ENCODE peak calls at places on chromosomes 11 and 22, in eight cellular contexts. I, Q, M, C, B, W, U and E are unnamed samples.

GRCh38 chr11:115624065-115624464 is 119.8 kb upstream of the CADM1 start:
- DNase-seq in W (no peak), Q (no peak), C (no peak), B (no peak), I (no peak), M (no peak), U (no peak), E (no peak)

GRCh38 chr11:62905286-62905685 is 15.9 kb downstream of the CHRM1 start:
- DNase-seq in M (no peak), B (no peak), C (no peak), W (no peak), Q (no peak), I (no peak), U (no peak), E (no peak)

GRCh38 chr11:73234403-73235181 is 16.5 kb downstream of the P2RY2 start:
- DNase-seq in B (no peak), I (no peak), M (no peak), C (no peak), U (no peak), W (no peak), Q (no peak), E (no peak)

GRCh38 chr11:96155627-96156378 is 187.2 kb downstream of the MAML2 start:
- DNase-seq in W (peak), U (peak), I (no peak), C (peak), Q (peak), B (peak), M (peak), E (peak)

GRCh38 chr11:31355817-31356216 is 13.7 kb downstream of the DCDC1 start:
- DNase-seq in B (no peak), I (no peak), C (no peak), W (no peak), Q (no peak), U (no peak), M (no peak), E (no peak)

GRCh38 chr22:24986816-24987215 is 34.3 kb downstream of the KIAA1671 start:
- DNase-seq in M (no peak), B (no peak), U (no peak), I (no peak), W (no peak), Q (no peak), C (no peak), E (no peak)

GRCh38 chr11:97979741-97980140 is 1041.0 kb upstream of the CNTN5 start:
- DNase-seq in W (no peak), Q (peak), M (peak), I (no peak), C (no peak), B (no peak), U (no peak), E (no peak)

GRCh38 chr22:48101704-48102103 is 1339.3 kb downstream of the TBC1D22A start:
- DNase-seq in Q (no peak), I (no peak), M (no peak), C (no peak), W (no peak), B (no peak), U (no peak), E (no peak)

GRCh38 chr22:19239464-19239863 is 52.1 kb downstream of the CLTCL1 start:
- DNase-seq in C (no peak), W (no peak), Q (no peak), B (no peak), M (no peak), U (no peak), I (no peak), E (no peak)

GRCh38 chr11:26904114-26904513 is 89.8 kb upstream of the FIBIN start:
- DNase-seq in Q (no peak), B (no peak), C (no peak), I (no peak), M (no peak), W (no peak), U (no peak), E (no peak)

GRCh38 chr11:114001416-114001815 is 26.5 kb downstream of the HTR3A start:
- DNase-seq in M (no peak), C (no peak), U (no peak), Q (no peak), I (no peak), B (peak), W (peak), E (no peak)

GRCh38 chr11:13776134-13776815 is 107.8 kb downstream of the FAR1 start:
- DNase-seq in W (peak), B (no peak), I (no peak), M (no peak), U (no peak), C (no peak), Q (no peak), E (no peak)
- TF ChIP-seq CTCF in W (peak), B (peak), I (no peak), M (peak), U (no peak), C (peak), Q (peak), E (peak)

GRCh38 chr11:70206977-70207376 is 3.9 kb downstream of the FADD start:
- DNase-seq in I (no peak), U (no peak), M (no peak), W (no peak), B (no peak), C (no peak), Q (no peak), E (no peak)
- H3K4me3 ChIP-seq in I (no peak), U (no peak), M (no peak), W (no peak), B (no peak), C (no peak), Q (no peak), E (no peak)

DNA sequence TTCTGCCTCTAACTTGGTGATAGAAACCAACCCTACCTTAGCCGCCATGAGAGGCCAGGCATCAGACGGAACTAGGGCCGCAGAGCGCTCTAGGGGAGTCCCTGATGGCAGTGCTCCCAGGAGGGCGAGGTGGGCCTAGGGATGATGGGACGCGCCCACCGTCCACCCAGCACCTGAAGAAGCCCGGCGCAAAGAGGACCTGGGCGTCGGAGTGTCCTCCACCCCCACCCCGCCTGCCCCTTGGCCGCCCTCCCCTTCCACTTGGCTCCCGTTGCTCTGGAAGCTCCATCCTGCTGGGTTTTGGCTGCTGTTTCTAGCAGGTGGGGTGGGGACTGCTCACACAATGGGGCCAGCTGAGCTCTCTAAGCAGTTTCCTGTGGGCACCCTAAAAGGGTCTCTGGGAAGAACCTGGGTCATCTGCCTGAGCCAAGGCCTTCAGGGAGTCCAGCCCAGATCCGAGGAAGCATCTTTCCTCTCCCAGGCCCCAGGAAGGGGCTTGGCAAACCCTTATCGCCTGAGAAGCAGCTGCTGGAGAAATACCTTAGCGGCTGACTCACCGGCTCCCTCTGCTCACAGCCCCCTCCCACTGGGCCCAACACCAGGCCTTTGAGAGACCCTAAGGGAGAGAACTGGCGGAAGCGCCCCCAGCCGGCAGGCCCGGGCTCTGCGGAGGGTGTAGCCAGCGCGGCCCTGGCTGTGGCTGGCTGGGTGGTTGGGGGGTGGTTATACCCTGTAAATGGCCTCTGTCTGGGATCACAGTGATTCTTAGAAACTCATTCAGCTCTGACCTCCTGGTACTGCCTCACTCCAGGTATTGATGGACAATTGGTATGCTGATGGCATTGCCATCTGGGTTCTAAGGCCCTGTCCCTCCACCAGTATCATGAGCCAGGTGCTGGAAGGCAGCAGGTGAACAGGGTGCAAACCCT is 19.3 kb downstream of the CREB3L1 start:
- DNase-seq in M (peak), W (peak), C (no peak), I (no peak), Q (peak), U (peak), B (peak), E (no peak)
- TF ChIP-seq CTCF in M (peak), W (peak), C (peak), I (no peak), Q (peak), U (peak), B (peak), E (peak)

GRCh38 chr11:57647368-57647767 is 2.3 kb downstream of the YPEL4 start:
- DNase-seq in Q (no peak), I (no peak), M (no peak), U (no peak), W (no peak), B (peak), C (no peak), E (no peak)

GRCh38 chr11:57649826-57650738 is at the start of gene YPEL4:
- DNase-seq in Q (peak), B (peak), C (no peak), W (peak), M (peak), I (no peak), U (peak), E (no peak)

GRCh38 chr11:57648791-57649735 is 649 bp downstream of the YPEL4 start:
- DNase-seq in B (peak), I (no peak), W (peak), U (no peak), C (no peak), M (no peak), Q (no peak), E (no peak)

GRCh38 chr11:57646756-57647303 is 2.9 kb downstream of the YPEL4 start:
- DNase-seq in M (no peak), U (no peak), W (no peak), I (no peak), Q (no peak), B (peak), C (no peak), E (no peak)

DNA sequence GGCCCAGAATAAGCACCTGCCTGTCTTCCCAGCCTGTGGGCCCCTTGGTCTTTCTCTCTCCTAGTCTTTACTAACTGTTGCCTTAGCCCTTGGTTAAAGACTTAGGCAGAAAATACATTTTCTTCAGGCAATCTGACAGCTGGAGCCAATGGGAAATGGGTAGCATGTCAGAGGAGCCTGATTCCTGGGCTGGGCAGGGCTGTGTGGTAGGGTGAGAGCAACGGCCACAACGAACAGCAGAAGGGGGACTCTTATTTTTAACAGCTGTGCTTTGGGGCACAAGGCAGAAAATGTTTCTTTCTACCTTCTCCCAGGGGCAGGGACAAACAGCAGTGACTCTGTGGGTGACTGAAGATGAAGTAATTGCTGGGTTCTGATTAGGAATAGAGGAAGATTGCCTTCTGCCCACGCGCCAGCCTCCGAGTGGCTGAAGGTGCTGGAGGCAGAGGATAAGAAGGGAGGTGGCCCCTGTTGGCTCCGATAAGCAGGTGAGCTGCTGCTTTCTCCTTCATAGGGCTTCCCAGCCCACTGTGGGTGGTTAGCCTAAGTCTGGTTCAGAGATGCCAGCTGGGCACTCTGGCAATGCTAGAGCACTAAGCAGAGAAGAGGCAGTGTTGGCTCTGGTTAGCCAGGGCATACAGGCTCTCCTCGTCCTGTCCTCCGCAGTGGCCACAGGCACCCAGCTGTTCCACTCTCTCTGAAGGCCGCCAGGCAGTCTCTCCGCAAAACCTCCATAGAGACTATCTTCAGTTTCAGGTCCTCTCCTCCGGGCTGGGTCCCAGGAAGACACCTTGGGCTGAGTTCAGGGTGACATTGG is 1.5 kb downstream of the YPEL4 start:
- DNase-seq in M (no peak), C (no peak), Q (no peak), W (no peak), U (no peak), B (peak), I (no peak), E (no peak)
- H3K4me3 ChIP-seq in M (peak), C (no peak), Q (peak), W (peak), U (peak), B (peak), I (no peak), E (no peak)

GRCh38 chr11:59201376-59201775 is 11.4 kb downstream of the MPEG1 start:
- DNase-seq in I (no peak), W (no peak), M (no peak), B (no peak), C (no peak), Q (no peak), U (no peak), E (no peak)
- TF ChIP-seq CTCF in I (peak), W (peak), M (peak), B (peak), C (peak), Q (peak), U (peak), E (peak)

DNA sequence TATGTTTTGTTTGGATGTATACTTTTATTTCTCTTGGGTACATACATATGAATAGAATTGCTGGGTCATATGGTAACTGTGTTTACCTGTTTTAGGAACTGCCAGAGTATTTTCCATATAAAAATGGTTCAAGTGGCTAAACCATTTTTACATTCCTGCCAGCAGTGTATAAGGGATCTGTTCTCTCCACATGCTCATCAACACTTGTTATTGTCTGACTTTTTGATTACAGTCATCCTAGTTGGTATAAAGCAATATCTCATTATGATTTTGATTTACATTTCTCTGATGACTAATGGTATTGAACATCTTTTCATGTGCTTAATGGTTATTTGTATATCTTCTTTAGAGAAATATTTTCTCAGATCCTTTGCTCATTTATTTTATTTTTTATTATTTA is 104.2 kb upstream of the RRM1 start:
- DNase-seq in W (no peak), B (no peak), Q (no peak), U (no peak), M (no peak), I (no peak), C (no peak), E (no peak)
- H3K4me3 ChIP-seq in W (no peak), B (no peak), Q (no peak), U (no peak), M (no peak), I (no peak), C (no peak), E (no peak)

DNA sequence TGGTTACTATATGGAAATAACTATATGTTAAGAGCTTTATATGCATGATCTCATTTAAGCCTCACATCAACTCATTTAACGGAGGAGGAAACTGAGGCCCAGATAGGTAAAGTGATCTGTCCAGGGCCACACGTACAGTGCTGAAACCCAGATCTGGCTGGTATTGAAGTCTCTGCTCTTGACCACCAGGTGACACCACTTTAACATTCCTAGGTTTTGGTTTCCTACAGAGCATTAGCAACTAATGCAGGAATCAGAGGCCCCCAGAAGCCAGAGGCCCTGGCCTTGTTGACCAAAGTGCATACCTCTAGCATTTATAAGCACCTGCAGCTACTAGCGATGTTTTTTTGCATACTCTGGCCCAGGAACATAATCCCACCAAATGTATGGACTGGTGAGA is 12.9 kb upstream of the LIMK2 start:
- DNase-seq in M (no peak), B (no peak), I (no peak), U (no peak), C (no peak), Q (peak), W (peak), E (no peak)
- TF ChIP-seq CTCF in M (peak), B (peak), I (peak), U (peak), C (peak), Q (peak), W (no peak), E (peak)